ENCODE peak calls at places on chromosomes 5 and 9, in five cellular contexts. I, N, A, V and R are unnamed samples.

GRCh38 chr5:109697339-109697738 is 7.6 kb downstream of the MAN2A1 start:
- DNase-seq in A (no peak), V (no peak), I (no peak), N (no peak), R (no peak)

GRCh38 chr9:87898151-87898550 is 15.5 kb downstream of the SPATA31E1 start:
- DNase-seq in V (peak), I (no peak), N (peak), A (peak), R (no peak)

GRCh38 chr5:66436721-66437120 is 159.5 kb upstream of the MAST4 start:
- DNase-seq in A (no peak), V (no peak), I (no peak), N (no peak), R (no peak)

GRCh38 chr5:10663531-10664183 is 97.4 kb downstream of the DAP start:
- DNase-seq in N (no peak), A (peak), V (peak), I (no peak), R (peak)

GRCh38 chr5:108136493-108136892 is 245.4 kb downstream of the FBXL17 start:
- DNase-seq in N (no peak), A (no peak), V (no peak), I (no peak), R (no peak)

GRCh38 chr5:147748590-147748989 is 33.9 kb downstream of the JAKMIP2 start:
- DNase-seq in A (no peak), N (no peak), V (no peak), I (no peak), R (no peak)

GRCh38 chr9:126953089-126953809 is 38.7 kb downstream of the RALGPS1 start:
- DNase-seq in I (no peak), N (no peak), A (peak), V (peak), R (peak)

GRCh38 chr5:160787247-160787646 is 64.8 kb downstream of the ATP10B start:
- DNase-seq in I (peak), N (peak), V (no peak), A (no peak), R (no peak)

GRCh38 chr9:116000748-116001329 is 152.8 kb upstream of the PAPPA start:
- DNase-seq in N (no peak), I (no peak), V (no peak), A (no peak), R (no peak)

GRCh38 chr9:23768861-23769260 is 57.2 kb downstream of the ELAVL2 start:
- DNase-seq in I (no peak), N (no peak), V (no peak), A (no peak), R (no peak)

GRCh38 chr9:14080940-14081621 is 232.9 kb downstream of the NFIB start:
- DNase-seq in A (peak), V (peak), N (peak), I (no peak), R (peak)

GRCh38 chr9:112327718-112328450 is 5.5 kb downstream of the PTBP3 start:
- DNase-seq in N (peak), I (no peak), A (no peak), V (no peak), R (no peak)

GRCh38 chr9:114112778-114113585 is 13.9 kb upstream of the KIF12 start:
- DNase-seq in V (peak), A (peak), N (peak), I (no peak), R (peak)
- H3K4me3 ChIP-seq in V (no peak), A (no peak), N (no peak), I (no peak), R (no peak)

GRCh38 chr5:170301149-170301548 is 3.6 kb upstream of the LCP2 start:
- DNase-seq in V (no peak), A (no peak), I (no peak), N (no peak), R (no peak)

GRCh38 chr5:170300361-170301013 is 2.9 kb upstream of the LCP2 start:
- DNase-seq in V (no peak), A (no peak), N (no peak), I (no peak), R (no peak)

GRCh38 chr5:170303564-170303963 is 6.0 kb upstream of the LCP2 start:
- DNase-seq in V (no peak), N (no peak), A (no peak), I (no peak), R (no peak)

GRCh38 chr5:170302729-170303501 is 5.3 kb upstream of the LCP2 start:
- DNase-seq in A (no peak), V (no peak), N (no peak), I (peak), R (no peak)

DNA sequence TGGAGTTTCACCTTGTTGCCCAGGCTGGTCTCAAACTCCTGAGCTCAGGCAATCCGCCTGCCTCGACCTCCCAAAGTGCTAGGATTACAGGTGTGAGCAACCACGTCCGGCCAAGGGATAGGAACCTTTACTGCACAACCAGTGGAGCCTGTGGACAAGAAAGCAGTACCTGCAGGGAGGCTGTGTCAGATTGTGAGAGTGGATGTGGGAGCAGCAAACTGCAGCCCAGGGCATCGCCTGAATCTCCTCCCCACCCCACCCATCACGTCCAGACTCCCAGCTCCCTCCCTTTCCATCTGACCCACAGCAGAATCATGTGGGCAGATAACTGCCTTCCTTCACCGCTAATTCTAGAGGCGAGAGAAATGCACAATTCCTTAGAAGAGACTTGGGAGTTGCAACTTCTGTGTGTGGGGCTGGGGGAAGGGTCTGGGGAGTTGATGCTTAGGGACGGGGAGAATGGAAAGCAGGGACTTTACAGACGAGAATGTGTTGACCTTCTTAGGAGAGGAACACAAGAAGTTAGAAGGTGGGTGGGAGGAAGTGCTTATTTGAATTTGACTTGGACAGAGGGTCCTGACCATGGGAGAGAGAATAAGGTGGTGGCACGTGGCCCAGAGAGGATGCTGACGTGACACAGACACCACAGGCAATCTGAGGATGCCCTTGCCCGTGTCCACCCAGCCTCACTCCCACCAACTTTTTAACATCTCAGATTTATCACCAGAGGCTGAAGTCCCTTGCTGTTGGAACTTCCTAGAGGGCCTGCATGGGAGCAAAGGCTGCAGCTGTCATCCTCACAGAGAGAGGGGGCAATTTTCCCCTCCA is 4.5 kb upstream of the LCP2 start:
- DNase-seq in I (no peak), A (no peak), N (no peak), V (no peak), R (no peak)
- H3K4me3 ChIP-seq in I (peak), A (no peak), N (no peak), V (no peak), R (no peak)

GRCh38 chr5:32157078-32157477 is 17.0 kb downstream of the GOLPH3 start:
- DNase-seq in V (no peak), I (no peak), A (no peak), N (no peak), R (no peak)
- H3K4me3 ChIP-seq in V (no peak), I (no peak), A (no peak), N (no peak), R (no peak)

GRCh38 chr9:107731115-107731762 is 241.7 kb upstream of the KLF4 start:
- DNase-seq in A (no peak), I (no peak), N (no peak), V (no peak), R (no peak)

GRCh38 chr9:107734231-107735014 is 244.9 kb upstream of the KLF4 start:
- DNase-seq in V (peak), N (peak), I (no peak), A (peak), R (peak)

GRCh38 chr9:107735821-107736220 is 246.3 kb upstream of the KLF4 start:
- DNase-seq in N (no peak), V (no peak), A (no peak), I (no peak), R (no peak)

GRCh38 chr9:107732781-107733529 is 243.4 kb upstream of the KLF4 start:
- DNase-seq in A (peak), V (peak), I (no peak), N (peak), R (no peak)

DNA sequence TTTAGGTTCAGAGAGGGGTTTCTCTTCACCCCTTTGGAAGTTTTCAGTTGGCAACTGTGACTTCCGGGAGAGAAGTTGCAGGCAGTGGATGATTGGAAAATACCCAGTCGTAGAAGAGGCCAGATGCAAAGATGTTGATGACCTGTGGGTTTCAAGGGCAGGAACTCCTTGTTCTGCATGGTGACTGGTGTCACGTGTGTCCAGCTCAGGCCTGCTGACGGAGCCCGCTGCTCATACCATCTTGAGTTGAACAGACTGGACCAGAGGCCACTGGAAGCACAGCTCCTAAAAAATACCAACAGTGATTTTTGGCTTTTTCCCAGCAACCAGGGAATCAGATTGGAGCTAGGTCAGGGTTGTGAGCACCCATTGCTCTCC is 243.9 kb upstream of the KLF4 start:
- DNase-seq in N (no peak), A (peak), V (no peak), I (no peak), R (no peak)
- H3K4me3 ChIP-seq in N (no peak), A (no peak), V (no peak), I (no peak), R (peak)

GRCh38 chr5:124057161-124057814 is 545.3 kb downstream of the CSNK1G3 start:
- DNase-seq in I (no peak), A (no peak), N (peak), V (peak), R (peak)
- H3K4me3 ChIP-seq in I (no peak), A (no peak), N (no peak), V (no peak), R (no peak)

GRCh38 chr9:131258186-131258585 is 18.1 kb downstream of the FAM78A start:
- DNase-seq in N (no peak), A (no peak), V (no peak), I (no peak), R (no peak)

GRCh38 chr9:131252120-131252519 is 24.2 kb downstream of the FAM78A start:
- DNase-seq in I (no peak), N (no peak), V (no peak), A (no peak), R (no peak)

GRCh38 chr9:131255731-131256197 is 20.5 kb downstream of the FAM78A start:
- DNase-seq in A (no peak), I (no peak), V (no peak), N (no peak), R (peak)

GRCh38 chr9:131257266-131258025 is 18.9 kb downstream of the FAM78A start:
- DNase-seq in A (no peak), N (no peak), I (no peak), V (no peak), R (no peak)

GRCh38 chr9:131254107-131254491 is 22.2 kb downstream of the FAM78A start:
- DNase-seq in N (no peak), V (no peak), I (peak), A (no peak), R (no peak)
- H3K4me3 ChIP-seq in N (no peak), V (no peak), I (no peak), A (no peak), R (no peak)

GRCh38 chr5:124746252-124746915 is at the start of gene ZNF608:
- DNase-seq in A (peak), N (peak), V (peak), I (no peak), R (no peak)
- H3K4me3 ChIP-seq in A (peak), N (peak), V (peak), I (no peak), R (peak)